ENCODE peak calls at places on chromosomes 1 and 21, in eight cellular contexts. One of them, this sample, is unnamed.
A peak's percentile ranks its signal among the peaks of the same experiment; 100 is the strongest.

GRCh38 chr1:79679916-79680315 is 673.4 kb upstream of the ADGRL4 start:
- DNase-seq in upper lobe of right lung: peak; percentile 16
- DNase-seq in coronary artery: no peak
- DNase-seq in epithelial cell of esophagus: peak; percentile 75
- DNase-seq in skeletal muscle cell: no peak
- DNase-seq in breast epithelium: no peak
- DNase-seq in CD8-positive, alpha-beta T cell: no peak
- DNase-seq in lower leg skin: no peak
- DNase-seq in this sample: no peak

GRCh38 chr1:38444311-38444710 is 397.7 kb upstream of the POU3F1 start:
- DNase-seq in upper lobe of right lung: no peak
- DNase-seq in coronary artery: no peak
- DNase-seq in epithelial cell of esophagus: peak; percentile 26
- DNase-seq in skeletal muscle cell: peak; percentile 10
- DNase-seq in breast epithelium: no peak
- DNase-seq in CD8-positive, alpha-beta T cell: no peak
- DNase-seq in lower leg skin: no peak
- DNase-seq in this sample: no peak

GRCh38 chr1:213989740-213990472 is 2.1 kb downstream of the PROX1 start:
- DNase-seq in upper lobe of right lung: no peak
- DNase-seq in coronary artery: no peak
- DNase-seq in epithelial cell of esophagus: peak; percentile 2
- DNase-seq in skeletal muscle cell: no peak
- DNase-seq in breast epithelium: peak; percentile 32
- DNase-seq in CD8-positive, alpha-beta T cell: no peak
- DNase-seq in lower leg skin: no peak
- DNase-seq in this sample: no peak

GRCh38 chr1:19955529-19956170 is 23.8 kb downstream of the PLA2G2A start:
- DNase-seq in upper lobe of right lung: no peak
- DNase-seq in coronary artery: no peak
- DNase-seq in epithelial cell of esophagus: no peak
- DNase-seq in skeletal muscle cell: no peak
- DNase-seq in breast epithelium: no peak
- DNase-seq in CD8-positive, alpha-beta T cell: no peak
- DNase-seq in lower leg skin: no peak
- DNase-seq in this sample: no peak

GRCh38 chr1:238061967-238062613 is 171.4 kb upstream of the ZP4 start:
- DNase-seq in upper lobe of right lung: no peak
- DNase-seq in coronary artery: no peak
- DNase-seq in epithelial cell of esophagus: peak; percentile 89
- DNase-seq in skeletal muscle cell: peak; percentile 77
- DNase-seq in breast epithelium: no peak
- DNase-seq in CD8-positive, alpha-beta T cell: no peak
- DNase-seq in lower leg skin: no peak
- DNase-seq in this sample: peak; percentile 69

GRCh38 chr1:23114424-23115079 is 54.1 kb downstream of the LUZP1 start:
- DNase-seq in upper lobe of right lung: no peak
- DNase-seq in coronary artery: no peak
- DNase-seq in epithelial cell of esophagus: peak; percentile 68
- DNase-seq in skeletal muscle cell: no peak
- DNase-seq in breast epithelium: no peak
- DNase-seq in CD8-positive, alpha-beta T cell: no peak
- DNase-seq in lower leg skin: no peak
- DNase-seq in this sample: no peak

GRCh38 chr1:50978852-50979781 is 9.1 kb downstream of the CDKN2C start:
- DNase-seq in upper lobe of right lung: no peak
- DNase-seq in coronary artery: no peak
- DNase-seq in epithelial cell of esophagus: no peak
- DNase-seq in skeletal muscle cell: no peak
- DNase-seq in breast epithelium: no peak
- DNase-seq in CD8-positive, alpha-beta T cell: no peak
- DNase-seq in lower leg skin: no peak
- DNase-seq in this sample: no peak

GRCh38 chr1:155083865-155084721 is 5.5 kb downstream of the EFNA3 start:
- DNase-seq in upper lobe of right lung: no peak
- DNase-seq in coronary artery: peak; percentile 70
- DNase-seq in epithelial cell of esophagus: peak; percentile 75
- DNase-seq in skeletal muscle cell: no peak
- DNase-seq in breast epithelium: peak; percentile 80
- DNase-seq in CD8-positive, alpha-beta T cell: no peak
- DNase-seq in lower leg skin: peak; percentile 84
- DNase-seq in this sample: no peak

GRCh38 chr1:94055459-94056122 is 65.4 kb downstream of the ABCA4 start:
- DNase-seq in upper lobe of right lung: no peak
- DNase-seq in coronary artery: no peak
- DNase-seq in epithelial cell of esophagus: peak; percentile 26
- DNase-seq in skeletal muscle cell: peak; percentile 31
- DNase-seq in breast epithelium: no peak
- DNase-seq in CD8-positive, alpha-beta T cell: no peak
- DNase-seq in lower leg skin: no peak
- DNase-seq in this sample: no peak

GRCh38 chr1:87439821-87440220 is 111.1 kb downstream of the LMO4 start:
- DNase-seq in upper lobe of right lung: no peak
- DNase-seq in coronary artery: no peak
- DNase-seq in epithelial cell of esophagus: no peak
- DNase-seq in skeletal muscle cell: no peak
- DNase-seq in breast epithelium: no peak
- DNase-seq in CD8-positive, alpha-beta T cell: no peak
- DNase-seq in lower leg skin: no peak
- DNase-seq in this sample: no peak

GRCh38 chr1:7008975-7009740 is 223.9 kb downstream of the CAMTA1 start:
- DNase-seq in upper lobe of right lung: no peak
- DNase-seq in coronary artery: no peak
- DNase-seq in epithelial cell of esophagus: no peak
- DNase-seq in skeletal muscle cell: no peak
- DNase-seq in breast epithelium: no peak
- DNase-seq in CD8-positive, alpha-beta T cell: no peak
- DNase-seq in lower leg skin: no peak
- DNase-seq in this sample: no peak

GRCh38 chr1:155128755-155129473 is 1.2 kb downstream of the EFNA1 start:
- DNase-seq in upper lobe of right lung: peak; percentile 72
- DNase-seq in coronary artery: no peak
- DNase-seq in epithelial cell of esophagus: peak; percentile 52
- DNase-seq in skeletal muscle cell: no peak
- DNase-seq in breast epithelium: peak; percentile 52
- DNase-seq in CD8-positive, alpha-beta T cell: no peak
- DNase-seq in lower leg skin: no peak
- DNase-seq in this sample: no peak

GRCh38 chr1:233518344-233518743 is 95.6 kb upstream of the KCNK1 start:
- DNase-seq in upper lobe of right lung: no peak
- DNase-seq in coronary artery: no peak
- DNase-seq in epithelial cell of esophagus: peak; percentile 53
- DNase-seq in skeletal muscle cell: no peak
- DNase-seq in breast epithelium: no peak
- DNase-seq in CD8-positive, alpha-beta T cell: no peak
- DNase-seq in lower leg skin: no peak
- DNase-seq in this sample: peak; percentile 6

GRCh38 chr1:22039594-22040347 is 12.7 kb upstream of the CDC42 start:
- DNase-seq in upper lobe of right lung: peak; percentile 88
- DNase-seq in coronary artery: no peak
- DNase-seq in epithelial cell of esophagus: peak; percentile 68
- DNase-seq in skeletal muscle cell: no peak
- DNase-seq in breast epithelium: no peak
- DNase-seq in CD8-positive, alpha-beta T cell: peak; percentile 80
- DNase-seq in lower leg skin: peak; percentile 74
- DNase-seq in this sample: no peak

DNA sequence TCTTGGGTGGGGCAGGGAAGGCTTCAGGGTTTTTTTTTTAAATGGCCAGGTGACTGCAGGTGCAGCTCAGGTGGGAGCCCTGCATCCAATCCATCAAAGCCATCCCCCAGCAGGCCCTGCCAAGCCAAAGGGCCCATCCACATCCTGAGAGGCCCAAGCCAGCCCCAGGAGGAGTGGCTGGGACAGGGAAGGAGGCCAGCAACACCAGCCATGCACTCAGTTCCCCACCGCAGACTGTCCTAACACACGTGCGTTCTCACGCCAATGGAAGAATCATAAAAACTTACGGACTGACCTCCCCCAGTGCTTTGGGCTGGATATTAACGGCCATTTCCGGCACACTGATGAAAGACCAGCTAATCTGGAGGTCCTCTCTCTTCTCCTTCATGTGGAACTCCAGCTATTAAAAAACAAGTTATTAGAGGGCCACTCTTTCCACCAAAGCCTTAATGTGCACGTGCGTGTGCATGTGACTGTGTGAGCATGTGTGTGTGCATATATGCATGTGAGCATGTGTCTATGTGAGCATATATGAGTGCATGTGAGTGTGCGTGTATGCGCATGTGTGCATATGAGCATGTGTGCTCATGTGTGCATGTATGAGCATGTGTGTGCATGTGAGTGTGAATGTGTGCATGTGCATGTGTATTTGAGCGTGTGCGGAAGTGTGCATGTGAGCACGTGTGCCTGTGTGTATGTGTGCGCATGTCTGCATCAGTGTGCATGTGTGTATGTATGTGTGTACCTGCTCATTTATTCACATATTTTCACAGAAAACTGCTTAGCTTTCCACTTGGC is 35.1 kb downstream of the C2CD2 start:
- DNase-seq in upper lobe of right lung: no peak
- DNase-seq in coronary artery: no peak
- DNase-seq in epithelial cell of esophagus: no peak
- DNase-seq in skeletal muscle cell: no peak
- DNase-seq in breast epithelium: no peak
- DNase-seq in CD8-positive, alpha-beta T cell: no peak
- DNase-seq in lower leg skin: no peak
- DNase-seq in this sample: no peak
- H3K4me3 ChIP-seq in upper lobe of right lung: no peak overlapping the region
- H3K4me3 ChIP-seq in coronary artery: no peak overlapping the region
- H3K4me3 ChIP-seq in epithelial cell of esophagus: no peak overlapping the region
- H3K4me3 ChIP-seq in skeletal muscle cell: no peak overlapping the region
- H3K4me3 ChIP-seq in breast epithelium: no peak overlapping the region
- H3K4me3 ChIP-seq in CD8-positive, alpha-beta T cell: no peak overlapping the region
- H3K4me3 ChIP-seq in lower leg skin: no peak overlapping the region
- H3K4me3 ChIP-seq in this sample: no peak overlapping the region

GRCh38 chr1:160577661-160578060 is 1.6 kb downstream of the CD84 start:
- DNase-seq in upper lobe of right lung: no peak
- DNase-seq in coronary artery: no peak
- DNase-seq in epithelial cell of esophagus: no peak
- DNase-seq in skeletal muscle cell: no peak
- DNase-seq in breast epithelium: no peak
- DNase-seq in CD8-positive, alpha-beta T cell: no peak
- DNase-seq in lower leg skin: no peak
- DNase-seq in this sample: no peak

GRCh38 chr1:160575112-160575664 is 4.1 kb downstream of the CD84 start:
- DNase-seq in upper lobe of right lung: no peak
- DNase-seq in coronary artery: no peak
- DNase-seq in epithelial cell of esophagus: no peak
- DNase-seq in skeletal muscle cell: no peak
- DNase-seq in breast epithelium: no peak
- DNase-seq in CD8-positive, alpha-beta T cell: no peak
- DNase-seq in lower leg skin: no peak
- DNase-seq in this sample: no peak

GRCh38 chr1:160576430-160576829 is 2.9 kb downstream of the CD84 start:
- DNase-seq in upper lobe of right lung: no peak
- DNase-seq in coronary artery: no peak
- DNase-seq in epithelial cell of esophagus: no peak
- DNase-seq in skeletal muscle cell: no peak
- DNase-seq in breast epithelium: no peak
- DNase-seq in CD8-positive, alpha-beta T cell: no peak
- DNase-seq in lower leg skin: no peak
- DNase-seq in this sample: no peak

GRCh38 chr1:160578175-160578693 is 1.1 kb downstream of the CD84 start:
- DNase-seq in upper lobe of right lung: no peak
- DNase-seq in coronary artery: no peak
- DNase-seq in epithelial cell of esophagus: no peak
- DNase-seq in skeletal muscle cell: no peak
- DNase-seq in breast epithelium: no peak
- DNase-seq in CD8-positive, alpha-beta T cell: no peak
- DNase-seq in lower leg skin: no peak
- DNase-seq in this sample: no peak

GRCh38 chr1:160576866-160577265 is 2.4 kb downstream of the CD84 start:
- DNase-seq in upper lobe of right lung: no peak
- DNase-seq in coronary artery: no peak
- DNase-seq in epithelial cell of esophagus: no peak
- DNase-seq in skeletal muscle cell: no peak
- DNase-seq in breast epithelium: no peak
- DNase-seq in CD8-positive, alpha-beta T cell: no peak
- DNase-seq in lower leg skin: no peak
- DNase-seq in this sample: no peak
- H3K4me3 ChIP-seq in upper lobe of right lung: peak overlapping the region; percentile 43
- H3K4me3 ChIP-seq in coronary artery: no peak overlapping the region
- H3K4me3 ChIP-seq in epithelial cell of esophagus: no peak overlapping the region
- H3K4me3 ChIP-seq in skeletal muscle cell: no peak overlapping the region
- H3K4me3 ChIP-seq in breast epithelium: no peak overlapping the region
- H3K4me3 ChIP-seq in CD8-positive, alpha-beta T cell: peak overlapping the region; percentile 50
- H3K4me3 ChIP-seq in lower leg skin: no peak overlapping the region
- H3K4me3 ChIP-seq in this sample: no peak overlapping the region

DNA sequence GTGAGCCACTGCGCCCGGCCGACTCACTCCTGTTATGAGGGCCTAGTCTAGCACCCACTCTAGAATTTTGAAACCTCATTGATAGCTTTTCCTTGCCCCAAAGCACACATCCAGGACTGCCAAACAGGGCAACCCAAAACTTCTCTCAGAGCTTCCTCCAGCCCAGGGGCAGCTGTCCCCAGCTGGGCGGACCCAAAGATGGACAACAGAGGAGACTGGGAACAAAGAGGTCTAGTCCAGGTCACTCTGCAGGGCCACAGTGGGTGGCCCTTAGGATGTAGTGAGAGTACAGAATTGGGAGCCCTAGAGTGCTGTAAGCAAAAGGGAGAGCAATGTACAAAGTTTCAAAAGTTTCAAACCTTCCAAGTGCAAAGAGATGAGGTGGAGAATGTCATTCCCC is 1.2 kb downstream of the CD34 start:
- DNase-seq in upper lobe of right lung: no peak
- DNase-seq in coronary artery: no peak
- DNase-seq in epithelial cell of esophagus: no peak
- DNase-seq in skeletal muscle cell: no peak
- DNase-seq in breast epithelium: no peak
- DNase-seq in CD8-positive, alpha-beta T cell: no peak
- DNase-seq in lower leg skin: no peak
- DNase-seq in this sample: no peak
- H3K4me3 ChIP-seq in upper lobe of right lung: peak overlapping the region; percentile 49
- H3K4me3 ChIP-seq in coronary artery: peak overlapping the region; percentile 75
- H3K4me3 ChIP-seq in epithelial cell of esophagus: no peak overlapping the region
- H3K4me3 ChIP-seq in skeletal muscle cell: no peak overlapping the region
- H3K4me3 ChIP-seq in breast epithelium: peak overlapping the region; percentile 53
- H3K4me3 ChIP-seq in CD8-positive, alpha-beta T cell: no peak overlapping the region
- H3K4me3 ChIP-seq in lower leg skin: peak overlapping the region; percentile 35
- H3K4me3 ChIP-seq in this sample: no peak overlapping the region

DNA sequence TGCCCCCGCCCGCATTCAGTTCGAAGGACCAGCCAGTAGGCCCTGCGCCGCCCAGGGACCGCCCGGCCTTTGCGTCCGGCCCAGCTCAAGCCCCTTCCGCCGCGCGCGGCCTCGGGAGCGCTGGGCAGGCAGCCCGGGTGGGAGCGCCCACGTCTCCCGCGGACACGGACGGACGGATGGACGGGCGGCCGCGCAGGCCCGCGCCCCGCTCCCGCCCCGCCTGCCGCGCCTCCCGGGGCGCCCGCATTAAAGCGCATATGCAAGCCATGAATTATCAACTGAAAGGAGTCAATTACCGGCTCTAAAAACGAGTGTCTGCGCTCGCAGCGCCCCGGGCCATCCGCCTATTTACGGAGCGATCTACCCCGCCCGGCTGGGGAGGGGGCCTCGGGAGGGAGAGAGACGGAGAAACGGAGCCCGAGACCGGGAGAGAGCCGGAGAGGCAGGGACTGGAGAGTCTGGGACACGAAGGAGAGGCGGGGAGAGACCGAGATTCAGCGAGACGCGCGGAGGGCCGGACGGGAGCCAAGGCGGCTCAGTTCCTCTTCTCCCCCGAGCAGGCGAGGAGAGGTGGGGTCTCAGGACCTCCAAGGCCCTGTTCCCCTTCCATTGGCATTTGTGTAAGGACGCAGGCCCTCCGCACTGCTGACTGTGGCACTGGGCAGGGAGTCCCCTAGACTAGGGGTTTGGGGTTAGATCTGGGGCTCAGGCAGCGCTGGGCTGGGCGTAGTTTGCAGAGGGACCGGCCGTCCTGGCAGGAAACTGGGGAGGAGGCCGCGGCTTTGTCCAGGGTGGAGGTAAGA is 41.3 kb upstream of the DMBX1 start:
- DNase-seq in upper lobe of right lung: no peak
- DNase-seq in coronary artery: no peak
- DNase-seq in epithelial cell of esophagus: no peak
- DNase-seq in skeletal muscle cell: no peak
- DNase-seq in breast epithelium: no peak
- DNase-seq in CD8-positive, alpha-beta T cell: no peak
- DNase-seq in lower leg skin: no peak
- DNase-seq in this sample: no peak
- H3K4me3 ChIP-seq in upper lobe of right lung: peak overlapping the region; percentile 45
- H3K4me3 ChIP-seq in coronary artery: peak overlapping the region; percentile 68
- H3K4me3 ChIP-seq in epithelial cell of esophagus: no peak overlapping the region
- H3K4me3 ChIP-seq in skeletal muscle cell: peak overlapping the region; percentile 29
- H3K4me3 ChIP-seq in breast epithelium: peak overlapping the region; percentile 39
- H3K4me3 ChIP-seq in CD8-positive, alpha-beta T cell: no peak overlapping the region
- H3K4me3 ChIP-seq in lower leg skin: no peak overlapping the region
- H3K4me3 ChIP-seq in this sample: no peak overlapping the region

This sample was measured in epithelial cell of proximal tubule.